ENCODE peak calls at places on chromosomes 13 and 19, in ten cellular contexts. S is stomach, U is lower leg skin, M is H1, T is A549, R is GM12892, F is H54, B is ovary, I is IMR-90, Z is breast epithelium. J is an unnamed sample.

GRCh38 chr19:33274663-33275558 is 27.4 kb downstream of the CEBPA start:
- DNase-seq in S (no peak), U (no peak), M (no peak), T (no peak), R (no peak), F (no peak), B (no peak), I (no peak), Z (no peak), J (no peak)

GRCh38 chr13:50250403-50250802 is 235.2 kb downstream of the KCNRG start:
- DNase-seq in S (no peak), U (no peak), M (no peak), T (no peak), R (no peak), F (no peak), B (no peak), I (no peak), Z (no peak), J (no peak)

GRCh38 chr19:38629568-38629967 is 10.6 kb downstream of the EIF3K start:
- DNase-seq in S (no peak), U (no peak), M (no peak), T (no peak), R (no peak), F (no peak), B (no peak), I (no peak), Z (no peak), J (no peak)

GRCh38 chr13:53174550-53174949 is 145.9 kb downstream of the OLFM4 start:
- DNase-seq in S (no peak), U (no peak), M (no peak), T (no peak), R (no peak), F (no peak), B (no peak), I (no peak), Z (no peak), J (no peak)

GRCh38 chr13:94305463-94305862 is 174.0 kb downstream of the DCT start:
- DNase-seq in S (no peak), U (no peak), M (no peak), T (peak), R (no peak), F (no peak), B (no peak), I (peak), Z (no peak), J (no peak)

GRCh38 chr19:37943480-37943879 is 36.5 kb downstream of the SIPA1L3 start:
- DNase-seq in S (peak), U (no peak), M (no peak), T (no peak), R (no peak), F (no peak), B (no peak), I (no peak), Z (no peak), J (no peak)

GRCh38 chr19:29563688-29564087 is 37.9 kb downstream of the VSTM2B start:
- DNase-seq in S (no peak), U (no peak), M (no peak), T (no peak), R (no peak), F (no peak), B (no peak), I (no peak), Z (no peak), J (no peak)

GRCh38 chr13:110506396-110506795 is 55.1 kb downstream of the RAB20 start:
- DNase-seq in S (peak), U (no peak), M (no peak), T (no peak), R (no peak), F (no peak), B (no peak), I (no peak), Z (no peak), J (no peak)

GRCh38 chr13:103788061-103788652 is 721.9 kb upstream of the SLC10A2 start:
- DNase-seq in S (no peak), U (no peak), M (no peak), T (no peak), R (no peak), F (no peak), B (no peak), I (no peak), Z (no peak), J (no peak)

GRCh38 chr19:10602330-10603083 is 15.4 kb upstream of the AP1M2 start:
- DNase-seq in S (peak), U (peak), M (no peak), T (peak), R (peak), F (peak), B (peak), I (peak), Z (peak), J (peak)

GRCh38 chr13:23159587-23160240 is 21.1 kb upstream of the SGCG start:
- DNase-seq in S (no peak), U (no peak), M (no peak), T (no peak), R (no peak), F (no peak), B (no peak), I (no peak), Z (no peak), J (no peak)

GRCh38 chr19:10662384-10663251 is 8.5 kb downstream of the ILF3 start:
- DNase-seq in S (no peak), U (no peak), M (no peak), T (no peak), R (no peak), F (no peak), B (no peak), I (peak), Z (no peak), J (no peak)

GRCh38 chr13:72384879-72385278 is 342.6 kb downstream of the MZT1 start:
- DNase-seq in S (no peak), U (no peak), M (no peak), T (peak), R (no peak), F (no peak), B (no peak), I (peak), Z (no peak), J (no peak)

GRCh38 chr13:33087790-33088189 is 71.6 kb downstream of the KL start:
- DNase-seq in S (no peak), U (no peak), M (no peak), T (no peak), R (no peak), F (no peak), B (no peak), I (no peak), Z (no peak), J (no peak)

GRCh38 chr13:111907341-111907880 is 159.5 kb upstream of the SOX1 start:
- DNase-seq in S (no peak), U (no peak), M (no peak), T (no peak), R (no peak), F (no peak), B (no peak), I (no peak), Z (no peak), J (peak)

GRCh38 chr13:73081256-73081915 is 22.6 kb downstream of the KLF5 start:
- DNase-seq in S (no peak), U (no peak), M (no peak), T (no peak), R (no peak), F (no peak), B (no peak), I (no peak), Z (no peak), J (no peak)

GRCh38 chr13:109968876-109969577 is 182.6 kb upstream of the IRS2 start:
- DNase-seq in S (no peak), U (peak), M (no peak), T (no peak), R (no peak), F (no peak), B (no peak), I (no peak), Z (no peak), J (no peak)

GRCh38 chr19:1009043-1009975 is 9.1 kb downstream of the GRIN3B start:
- DNase-seq in S (no peak), U (no peak), M (no peak), T (no peak), R (no peak), F (peak), B (peak), I (peak), Z (no peak), J (no peak)

GRCh38 chr19:42480335-42481095 is 37.8 kb upstream of the CXCL17 start:
- DNase-seq in S (peak), U (no peak), M (no peak), T (peak), R (no peak), F (peak), B (no peak), I (peak), Z (no peak), J (no peak)

GRCh38 chr13:96238861-96239260 is 149.0 kb downstream of the HS6ST3 start:
- DNase-seq in S (no peak), U (no peak), M (no peak), T (no peak), R (no peak), F (no peak), B (no peak), I (no peak), Z (no peak), J (no peak)

GRCh38 chr19:32662186-32662585 is 12.8 kb downstream of the ANKRD27 start:
- DNase-seq in S (no peak), U (no peak), M (no peak), T (no peak), R (no peak), F (no peak), B (no peak), I (peak), Z (no peak), J (no peak)

GRCh38 chr13:34127523-34127922 is 309.6 kb downstream of the RFC3 start:
- DNase-seq in S (no peak), U (no peak), M (peak), T (no peak), R (no peak), F (no peak), B (no peak), I (no peak), Z (no peak), J (no peak)

GRCh38 chr19:7682175-7682855 is 1.7 kb downstream of the TRAPPC5 start:
- DNase-seq in S (no peak), U (no peak), M (no peak), T (no peak), R (no peak), F (no peak), B (peak), I (no peak), Z (no peak), J (no peak)

GRCh38 chr19:19594371-19594770 is 24.1 kb downstream of the PBX4 start:
- DNase-seq in S (no peak), U (no peak), M (no peak), T (no peak), R (no peak), F (no peak), B (no peak), I (no peak), Z (no peak), J (no peak)

GRCh38 chr13:79909664-79910063 is 428.7 kb downstream of the NDFIP2 start:
- DNase-seq in S (no peak), U (no peak), M (no peak), T (no peak), R (no peak), F (no peak), B (no peak), I (no peak), Z (no peak), J (no peak)

GRCh38 chr13:94112227-94112626 is 367.3 kb downstream of the DCT start:
- DNase-seq in S (no peak), U (peak), M (no peak), T (peak), R (no peak), F (peak), B (no peak), I (peak), Z (no peak), J (no peak)

GRCh38 chr13:51240178-51240577 is 18.0 kb downstream of the FAM124A start:
- DNase-seq in S (no peak), U (no peak), M (no peak), T (no peak), R (no peak), F (no peak), B (no peak), I (no peak), Z (no peak), J (no peak)

GRCh38 chr13:20051366-20051765 is 92.8 kb downstream of the ZMYM2 start:
- DNase-seq in S (no peak), U (no peak), M (no peak), T (no peak), R (no peak), F (no peak), B (no peak), I (no peak), Z (no peak), J (no peak)

GRCh38 chr19:13441810-13442512 is 64.3 kb downstream of the CACNA1A start:
- DNase-seq in S (no peak), U (no peak), M (no peak), T (peak), R (peak), F (peak), B (peak), I (peak), Z (no peak), J (no peak)

GRCh38 chr19:4495471-4495870 is 22.8 kb downstream of the PLIN4 start:
- DNase-seq in S (peak), U (no peak), M (no peak), T (peak), R (no peak), F (no peak), B (no peak), I (no peak), Z (no peak), J (peak)

GRCh38 chr13:44577236-44578063 is 1.3 kb upstream of the TSC22D1 start:
- DNase-seq in S (peak), U (peak), M (peak), T (peak), R (peak), F (peak), B (peak), I (peak), Z (peak), J (peak)

GRCh38 chr13:44578064-44578394 is 1.9 kb upstream of the TSC22D1 start:
- DNase-seq in S (peak), U (no peak), M (no peak), T (peak), R (no peak), F (no peak), B (no peak), I (no peak), Z (no peak), J (no peak)

GRCh38 chr13:44575035-44575434 is 1.1 kb downstream of the TSC22D1 start:
- DNase-seq in S (no peak), U (no peak), M (no peak), T (no peak), R (no peak), F (no peak), B (no peak), I (no peak), Z (no peak), J (no peak)

GRCh38 chr13:44575741-44576395 is at the start of gene TSC22D1:
- DNase-seq in S (peak), U (peak), M (no peak), T (peak), R (peak), F (no peak), B (peak), I (peak), Z (no peak), J (peak)

GRCh38 chr13:44576396-44577235 is 486 bp upstream of the TSC22D1 start:
- DNase-seq in S (peak), U (no peak), M (no peak), T (no peak), R (peak), F (no peak), B (peak), I (no peak), Z (no peak), J (peak)
- TF ChIP-seq POLR2A in S (no peak), U (no peak), M (no peak), T (no peak), R (no peak), F (no peak), B (no peak), I (no peak), Z (no peak), J (no peak)

GRCh38 chr19:50383852-50384684 is at the start of gene POLD1:
- DNase-seq in S (peak), U (peak), M (peak), T (peak), R (peak), F (peak), B (peak), I (peak), Z (peak), J (peak)
- TF ChIP-seq POLR2A in S (no peak), U (no peak), M (peak), T (peak), R (peak), F (peak), B (peak), I (peak), Z (no peak), J (peak)

DNA sequence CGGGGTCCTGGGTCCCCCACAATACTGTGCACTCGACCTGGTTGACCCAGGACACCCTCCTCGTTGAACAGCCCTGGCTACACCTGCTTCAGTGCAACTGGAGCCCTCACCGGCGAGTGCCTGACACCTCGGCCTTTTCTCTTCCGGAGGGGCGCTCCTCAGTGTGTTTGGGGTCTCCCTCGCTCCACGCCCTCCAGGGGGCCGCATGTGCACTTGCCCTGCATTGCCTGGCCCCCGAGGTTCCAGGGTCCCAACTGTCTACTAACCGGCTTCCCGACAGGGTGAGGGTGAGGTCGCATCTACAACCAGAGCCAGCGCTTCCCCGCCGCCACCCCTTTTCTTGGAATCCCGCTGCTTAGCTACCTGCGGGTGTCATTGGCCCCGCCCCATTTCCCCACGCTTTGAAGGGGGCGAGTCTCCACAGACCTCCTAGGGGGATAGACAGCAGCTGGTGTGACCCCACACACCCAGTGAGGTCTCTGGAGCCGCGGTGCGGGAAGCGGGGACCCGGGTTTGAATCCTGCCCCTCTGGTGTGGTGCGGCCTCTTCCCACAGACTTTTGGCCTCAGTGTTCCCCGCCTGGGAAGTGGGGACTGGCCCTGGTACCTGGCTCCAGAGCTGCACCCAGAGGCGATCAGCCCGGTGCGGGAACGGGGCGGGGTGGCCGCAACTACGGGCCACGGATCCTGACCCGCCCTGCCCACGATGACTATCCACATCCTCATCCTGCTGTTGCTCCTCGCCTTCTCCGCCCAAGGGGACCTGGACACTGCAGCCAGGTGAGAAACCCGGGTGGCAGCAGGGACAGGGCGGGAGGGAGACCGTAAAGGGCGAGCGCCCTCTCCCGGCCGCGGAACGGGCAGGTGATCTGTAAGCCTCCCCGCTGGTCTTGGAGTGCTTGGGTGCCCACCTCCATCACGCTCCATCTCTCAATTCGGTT is at the start of gene ADM5:
- DNase-seq in S (peak), U (no peak), M (no peak), T (no peak), R (peak), F (no peak), B (peak), I (no peak), Z (peak), J (no peak)
- TF ChIP-seq POLR2A in S (no peak), U (no peak), M (peak), T (no peak), R (peak), F (no peak), B (no peak), I (no peak), Z (no peak), J (no peak)

GRCh38 chr19:5651361-5651760 is 28.5 kb downstream of the SAFB start:
- DNase-seq in S (no peak), U (no peak), M (no peak), T (no peak), R (no peak), F (no peak), B (no peak), I (no peak), Z (no peak), J (peak)
- TF ChIP-seq POLR2A in S (no peak), U (no peak), M (no peak), T (no peak), R (no peak), F (no peak), B (no peak), I (no peak), Z (no peak), J (no peak)

DNA sequence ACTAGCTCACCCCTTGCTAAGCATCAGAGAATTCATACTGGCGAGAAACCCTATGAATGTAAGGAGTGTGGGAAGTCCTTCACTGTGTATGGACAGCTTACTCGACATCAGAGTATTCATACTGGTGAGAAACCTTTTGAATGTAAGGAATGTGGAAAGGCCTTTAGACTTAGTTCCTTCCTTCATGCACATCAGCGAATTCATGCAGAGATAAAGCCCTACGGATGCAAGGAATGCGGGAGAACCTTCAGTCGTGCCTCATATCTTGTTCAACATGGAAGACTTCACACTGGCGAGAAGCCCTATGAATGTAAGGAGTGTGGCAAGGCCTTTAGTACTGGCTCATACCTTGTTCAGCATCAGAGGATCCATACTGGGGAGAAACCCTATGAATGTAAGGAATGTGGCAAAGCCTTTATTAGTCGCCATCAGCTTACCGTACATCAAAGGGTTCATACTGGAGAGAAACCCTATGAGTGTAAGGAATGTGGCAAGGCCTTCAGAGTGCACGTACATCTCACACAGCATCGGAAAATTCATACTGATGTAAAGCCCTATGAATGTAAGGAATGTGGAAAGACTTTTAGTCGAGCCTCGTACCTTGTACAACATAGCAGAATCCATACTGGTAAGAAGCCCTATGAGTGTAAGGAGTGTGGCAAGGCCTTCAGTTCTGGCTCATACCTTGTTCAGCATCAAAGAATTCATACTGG is 17.3 kb downstream of the ZNF30 start:
- DNase-seq in S (no peak), U (no peak), M (no peak), T (no peak), R (no peak), F (no peak), B (no peak), I (no peak), Z (no peak), J (no peak)
- TF ChIP-seq POLR2A in S (no peak), U (no peak), M (no peak), T (no peak), R (no peak), F (no peak), B (no peak), I (no peak), Z (no peak), J (no peak)

GRCh38 chr13:18947376-18947977 is 234.1 kb downstream of the TUBA3C start:
- DNase-seq in S (no peak), U (no peak), M (no peak), T (no peak), R (no peak), F (no peak), B (no peak), I (no peak), Z (no peak), J (no peak)
- TF ChIP-seq POLR2A in S (no peak), U (no peak), M (no peak), T (no peak), R (no peak), F (no peak), B (no peak), I (no peak), Z (no peak), J (no peak)

DNA sequence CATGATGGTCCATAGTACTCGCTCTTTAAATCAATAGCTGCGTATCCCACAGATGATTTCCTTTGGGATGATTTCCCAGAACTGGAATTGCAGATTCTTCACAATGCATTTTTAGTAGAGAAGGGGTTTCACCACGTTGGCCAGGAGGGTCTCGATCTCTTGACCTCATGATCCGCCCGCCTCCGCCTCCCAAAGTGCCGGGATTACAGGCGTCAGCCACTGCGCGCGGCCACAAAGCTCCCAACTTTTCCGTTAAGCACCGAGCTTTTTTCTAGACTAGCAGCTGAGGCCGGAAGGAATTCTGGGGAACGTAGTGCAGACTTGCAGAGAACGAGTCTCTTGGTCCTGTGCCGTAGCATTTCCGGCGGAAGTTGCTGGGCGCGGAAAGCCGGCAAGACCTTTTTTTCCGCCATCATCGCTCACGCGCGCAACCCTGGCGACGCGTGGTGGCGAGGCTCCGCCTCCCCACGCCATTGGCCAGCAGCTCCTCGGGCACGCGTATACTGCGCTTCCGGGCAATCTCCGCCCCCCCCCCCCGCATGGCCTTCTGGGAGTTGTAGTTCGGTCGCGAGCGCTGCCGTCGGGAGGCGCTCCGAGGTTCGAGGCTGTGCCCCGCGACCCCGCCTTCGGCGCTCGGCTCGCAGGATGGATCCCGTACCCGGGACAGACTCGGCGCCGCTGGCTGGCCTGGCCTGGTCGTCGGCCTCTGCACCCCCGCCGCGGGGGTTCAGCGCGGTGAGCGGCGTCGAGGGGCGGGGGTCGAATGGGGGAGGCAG is at the start of gene MVB12A:
- DNase-seq in S (peak), U (peak), M (peak), T (peak), R (peak), F (peak), B (peak), I (peak), Z (peak), J (peak)
- TF ChIP-seq POLR2A in S (no peak), U (no peak), M (peak), T (peak), R (peak), F (peak), B (peak), I (peak), Z (no peak), J (peak)

J was measured in Peyer's patch.